ENCODE peak calls at places on chromosomes 5 and 9, in ten cellular contexts. G is heart left ventricle, H is suprapubic skin, E is upper lobe of left lung, V is K562, C is adrenal gland, Y is stomach, T is esophagus squamous epithelium, A is transverse colon, W is endothelial cell of umbilical vein. U is an unnamed sample.

GRCh38 chr5:143008809-143009521 is 238.8 kb downstream of the ARHGAP26 start:
- DNase-seq in G (peak; percentile 26), H (no peak), E (no peak), V (no peak), C (no peak), Y (peak; percentile 31), T (no peak), A (peak; percentile 46), W (peak; percentile 64), U (peak; percentile 54)

GRCh38 chr9:92481029-92481633 is 1.2 kb downstream of the ASPN start:
- DNase-seq in G (no peak), H (no peak), E (no peak), V (no peak), C (no peak), Y (no peak), T (no peak), A (no peak), W (no peak), U (no peak)

GRCh38 chr9:11500780-11501179 is 888.0 kb upstream of the PTPRD start:
- DNase-seq in G (no peak), H (no peak), E (peak; percentile 16), V (no peak), C (no peak), Y (no peak), T (no peak), A (no peak), W (no peak), U (no peak)

GRCh38 chr9:34589656-34590375 is at the start of gene CNTFR:
- DNase-seq in G (peak; percentile 41), H (no peak), E (peak; percentile 88), V (peak; percentile 63), C (no peak), Y (no peak), T (no peak), A (no peak), W (no peak), U (no peak)

GRCh38 chr9:103942652-103943051 is 151.5 kb upstream of the SMC2 start:
- DNase-seq in G (no peak), H (no peak), E (no peak), V (no peak), C (no peak), Y (no peak), T (no peak), A (no peak), W (no peak), U (no peak)

GRCh38 chr5:134267366-134268018 is 41.6 kb upstream of the PPP2CA start:
- DNase-seq in G (no peak), H (no peak), E (no peak), V (no peak), C (no peak), Y (no peak), T (no peak), A (no peak), W (no peak), U (no peak)

GRCh38 chr5:154380263-154380662 is 65.5 kb upstream of the SAP30L start:
- DNase-seq in G (no peak), H (no peak), E (no peak), V (no peak), C (no peak), Y (no peak), T (no peak), A (no peak), W (no peak), U (no peak)

GRCh38 chr5:157371655-157372471 is 88.2 kb upstream of the NIPAL4 start:
- DNase-seq in G (no peak), H (no peak), E (no peak), V (no peak), C (no peak), Y (no peak), T (no peak), A (no peak), W (no peak), U (no peak)

GRCh38 chr9:131500939-131501541 is 1.7 kb upstream of the POMT1 start:
- DNase-seq in G (no peak), H (no peak), E (no peak), V (no peak), C (no peak), Y (no peak), T (no peak), A (no peak), W (peak; percentile 8), U (no peak)

GRCh38 chr5:157025093-157025698 is 33.7 kb downstream of the HAVCR1 start:
- DNase-seq in G (no peak), H (no peak), E (no peak), V (no peak), C (no peak), Y (peak; percentile 27), T (no peak), A (peak; percentile 22), W (no peak), U (no peak)

GRCh38 chr5:1806199-1806598 is 5.0 kb downstream of the NDUFS6 start:
- DNase-seq in G (no peak), H (peak; percentile 24), E (no peak), V (no peak), C (no peak), Y (no peak), T (no peak), A (no peak), W (no peak), U (no peak)

GRCh38 chr9:3527653-3527960 is 1.8 kb upstream of the RFX3 start:
- DNase-seq in G (no peak), H (no peak), E (no peak), V (no peak), C (no peak), Y (no peak), T (no peak), A (no peak), W (no peak), U (no peak)

GRCh38 chr5:60993425-60993824 is 48.4 kb downstream of the NDUFAF2 start:
- DNase-seq in G (no peak), H (no peak), E (no peak), V (no peak), C (no peak), Y (no peak), T (no peak), A (no peak), W (no peak), U (no peak)

GRCh38 chr9:80146466-80146865 is 574.7 kb downstream of the TLE4 start:
- DNase-seq in G (no peak), H (no peak), E (no peak), V (no peak), C (no peak), Y (no peak), T (no peak), A (no peak), W (no peak), U (no peak)

GRCh38 chr5:78699565-78700143 is 51.1 kb upstream of the LHFPL2 start:
- DNase-seq in G (no peak), H (no peak), E (no peak), V (no peak), C (no peak), Y (peak; percentile 57), T (no peak), A (peak; percentile 47), W (peak; percentile 56), U (peak; percentile 49)

DNA sequence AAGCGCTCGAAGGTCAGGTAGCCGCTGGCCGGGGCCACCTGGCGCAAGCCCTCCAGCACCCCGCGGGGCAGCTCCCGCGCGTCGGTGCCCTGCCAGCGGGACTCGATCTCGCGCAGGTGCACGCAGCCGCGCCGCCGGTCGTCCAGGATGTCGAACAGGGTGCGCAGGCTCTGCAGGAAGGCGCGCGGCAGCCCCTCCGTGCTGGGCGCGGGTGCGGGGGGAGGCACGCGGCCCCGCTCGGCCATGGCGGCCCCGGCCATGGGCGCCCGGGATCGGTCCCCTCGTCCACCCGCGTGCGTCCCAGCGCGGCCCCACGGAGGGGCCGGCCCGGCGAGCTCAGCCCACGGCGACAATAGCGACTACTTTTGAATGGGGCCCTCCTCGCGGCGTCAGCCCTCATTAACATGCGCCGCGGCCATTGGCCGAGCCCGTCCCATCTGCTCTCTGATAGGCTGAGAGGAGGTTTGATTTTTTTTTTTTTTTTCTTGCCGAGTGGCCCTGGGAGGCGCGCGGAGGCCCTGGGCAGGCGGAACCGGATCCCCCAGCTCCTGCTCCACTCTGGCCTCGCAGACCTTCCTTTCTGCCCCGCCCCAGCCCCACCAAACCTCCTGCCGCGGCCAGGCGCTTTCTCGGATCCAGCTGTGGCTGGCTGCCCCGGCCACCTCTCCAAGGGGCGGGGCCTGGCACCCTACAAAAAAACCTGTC is at the start of gene SAPCD2:
- DNase-seq in G (peak; percentile 88), H (peak; percentile 90), E (peak; percentile 95), V (peak; percentile 92), C (peak; percentile 82), Y (peak; percentile 93), T (peak; percentile 49), A (peak; percentile 90), W (peak; percentile 84), U (peak; percentile 100)
- TF ChIP-seq POLR2A in G (no peak), H (no peak), E (no peak), V (peak; percentile 71), C (no peak), Y (no peak), T (no peak), A (no peak), W (peak; percentile 75), U (peak; percentile 63)

DNA sequence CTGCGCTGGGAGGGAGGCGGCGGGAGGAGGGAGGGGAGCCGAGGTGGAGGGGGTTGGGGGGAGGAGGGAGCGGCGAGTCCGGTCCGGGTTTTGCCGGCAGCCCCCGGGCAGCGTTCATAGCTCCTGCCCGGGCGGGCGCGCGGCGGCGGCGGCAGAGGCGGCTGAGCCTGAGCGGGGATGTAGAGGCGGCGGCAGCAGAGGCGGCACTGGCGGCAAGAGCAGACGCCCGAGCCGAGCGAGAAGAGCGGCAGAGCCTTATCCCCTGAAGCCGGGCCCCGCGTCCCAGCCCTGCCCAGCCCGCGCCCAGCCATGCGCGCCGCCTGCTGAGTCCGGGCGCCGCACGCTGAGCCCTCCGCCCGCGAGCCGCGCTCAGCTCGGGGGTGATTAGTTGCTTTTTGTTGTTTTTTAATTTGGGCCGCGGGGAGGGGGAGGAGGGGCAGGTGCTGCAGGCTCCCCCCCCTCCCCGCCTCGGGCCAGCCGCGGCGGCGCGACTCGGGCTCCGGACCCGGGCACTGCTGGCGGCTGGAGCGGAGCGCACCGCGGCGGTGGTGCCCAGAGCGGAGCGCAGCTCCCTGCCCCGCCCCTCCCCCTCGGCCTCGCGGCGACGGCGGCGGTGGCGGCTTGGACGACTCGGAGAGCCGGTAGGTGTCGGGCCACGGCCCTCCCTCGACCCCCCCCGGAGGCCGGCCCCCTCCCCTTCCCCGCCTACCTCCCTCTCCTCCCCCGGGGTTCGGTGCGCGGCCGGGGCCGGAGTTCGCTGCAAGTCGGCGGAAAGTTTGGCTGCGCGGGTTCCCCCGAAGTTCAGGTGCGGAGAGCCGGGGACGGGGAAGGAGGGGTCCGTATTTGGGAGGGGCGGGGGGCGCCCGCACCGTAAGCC is at the start of gene CXXC5:
- DNase-seq in G (peak; percentile 89), H (peak; percentile 84), E (peak; percentile 97), V (peak; percentile 88), C (peak; percentile 87), Y (peak; percentile 87), T (no peak), A (peak; percentile 90), W (peak; percentile 72), U (peak; percentile 73)
- TF ChIP-seq POLR2A in G (peak; percentile 78), H (no peak), E (no peak), V (peak; percentile 70), C (peak; percentile 85), Y (no peak), T (no peak), A (peak; percentile 70), W (no peak), U (peak; percentile 69)

GRCh38 chr5:169151051-169151805 is 149.7 kb downstream of the SLIT3 start:
- DNase-seq in G (no peak), H (no peak), E (no peak), V (no peak), C (no peak), Y (no peak), T (no peak), A (no peak), W (no peak), U (no peak)
- TF ChIP-seq POLR2A in G (no peak), H (no peak), E (no peak), V (no peak), C (no peak), Y (no peak), T (no peak), A (no peak), W (no peak), U (no peak)

GRCh38 chr5:73540192-73540591 is 25.2 kb downstream of the ANKRA2 start:
- DNase-seq in G (no peak), H (no peak), E (no peak), V (no peak), C (no peak), Y (no peak), T (no peak), A (no peak), W (peak; percentile 38), U (peak; percentile 47)
- TF ChIP-seq POLR2A in G (no peak), H (no peak), E (no peak), V (no peak), C (no peak), Y (no peak), T (no peak), A (no peak), W (no peak), U (no peak)

U was measured in H54.